ENCODE peak calls at places on chromosomes 1 and 21, in ten cellular contexts. E is G401; G is naive thymus-derived CD8-positive, alpha-beta T cell; N is myocyte; H is glutamatergic neuron; O is M059J; R is activated T-cell treated with anti-CD3 and anti-CD28 coated beads, Interleukin-2, amount 50 U/mL, for 4 hours; F is HCEC 1CT; Z is HTR-8/SVneo; D is mammary epithelial cell. P is an unnamed sample.

GRCh38 chr1:247118946-247119446 is 14.8 kb upstream of the ZNF669 start:
- DNase-seq in E (no peak), G (no peak), N (no peak), H (peak), O (peak), R (no peak), F (no peak), Z (peak), D (no peak), P (no peak)

GRCh38 chr21:45436371-45437040 is 31.5 kb downstream of the COL18A1 start:
- DNase-seq in E (no peak), G (no peak), N (no peak), H (no peak), O (no peak), R (no peak), F (no peak), Z (no peak), D (no peak), P (no peak)

GRCh38 chr1:13779930-13780329 is 79.9 kb downstream of the PRDM2 start:
- DNase-seq in E (no peak), G (no peak), N (peak), H (no peak), O (no peak), R (no peak), F (peak), Z (no peak), D (no peak), P (no peak)

GRCh38 chr1:22303816-22304215 is 147.8 kb upstream of the ZBTB40 start:
- DNase-seq in E (no peak), G (no peak), N (no peak), H (no peak), O (no peak), R (no peak), F (no peak), Z (no peak), D (no peak), P (no peak)

GRCh38 chr1:246170574-246171261 is 336.4 kb downstream of the SMYD3 start:
- DNase-seq in E (no peak), G (no peak), N (no peak), H (no peak), O (no peak), R (no peak), F (no peak), Z (no peak), D (no peak), P (no peak)

GRCh38 chr1:208201241-208201640 is 42.9 kb downstream of the PLXNA2 start:
- DNase-seq in E (no peak), G (no peak), N (peak), H (no peak), O (peak), R (no peak), F (peak), Z (peak), D (peak), P (no peak)

GRCh38 chr1:204650911-204651570 is 34.5 kb downstream of the LRRN2 start:
- DNase-seq in E (peak), G (no peak), N (no peak), H (no peak), O (no peak), R (no peak), F (no peak), Z (no peak), D (no peak), P (no peak)

GRCh38 chr21:42027804-42028753 is 17.9 kb upstream of the ZBTB21 start:
- DNase-seq in E (peak), G (no peak), N (no peak), H (no peak), O (no peak), R (no peak), F (no peak), Z (no peak), D (no peak), P (peak)

GRCh38 chr1:204130989-204131892 is 20.6 kb downstream of the ETNK2 start:
- DNase-seq in E (no peak), G (no peak), N (peak), H (no peak), O (peak), R (no peak), F (peak), Z (peak), D (peak), P (no peak)

GRCh38 chr1:231686384-231686783 is 59.8 kb downstream of the DISC1 start:
- DNase-seq in E (no peak), G (no peak), N (no peak), H (no peak), O (no peak), R (no peak), F (no peak), Z (no peak), D (no peak), P (no peak)

GRCh38 chr1:61087574-61087973 is 5.2 kb downstream of the NFIA start:
- DNase-seq in E (peak), G (no peak), N (no peak), H (no peak), O (no peak), R (no peak), F (no peak), Z (no peak), D (no peak), P (no peak)

GRCh38 chr1:154006136-154006535 is 15.6 kb downstream of the RPS27 start:
- DNase-seq in E (no peak), G (no peak), N (no peak), H (no peak), O (peak), R (no peak), F (peak), Z (no peak), D (no peak), P (no peak)

GRCh38 chr21:27362249-27362648 is 395.4 kb upstream of the ADAMTS5 start:
- DNase-seq in E (no peak), G (no peak), N (peak), H (no peak), O (peak), R (no peak), F (peak), Z (no peak), D (peak), P (no peak)

GRCh38 chr1:206490643-206491421 is 16.5 kb upstream of the RASSF5 start:
- DNase-seq in E (no peak), G (no peak), N (no peak), H (no peak), O (peak), R (no peak), F (no peak), Z (no peak), D (no peak), P (no peak)

GRCh38 chr1:156926175-156926574 is 5.7 kb downstream of the LRRC71 start:
- DNase-seq in E (peak), G (peak), N (peak), H (no peak), O (peak), R (no peak), F (peak), Z (peak), D (peak), P (no peak)

GRCh38 chr1:84442256-84442655 is 36.8 kb upstream of the RPF1 start:
- DNase-seq in E (peak), G (peak), N (peak), H (no peak), O (peak), R (no peak), F (peak), Z (peak), D (peak), P (no peak)

GRCh38 chr1:90504509-90504908 is 212.6 kb downstream of the BARHL2 start:
- DNase-seq in E (no peak), G (no peak), N (no peak), H (no peak), O (peak), R (no peak), F (no peak), Z (no peak), D (no peak), P (no peak)

GRCh38 chr1:88946845-88947244 is 45.6 kb downstream of the KYAT3 start:
- DNase-seq in E (no peak), G (no peak), N (no peak), H (no peak), O (no peak), R (no peak), F (no peak), Z (no peak), D (no peak), P (no peak)

GRCh38 chr1:230138561-230139239 is 71.7 kb downstream of the GALNT2 start:
- DNase-seq in E (no peak), G (no peak), N (no peak), H (no peak), O (no peak), R (no peak), F (no peak), Z (no peak), D (no peak), P (no peak)

GRCh38 chr1:212606042-212606733 is 2.4 kb upstream of the ATF3 start:
- DNase-seq in E (no peak), G (no peak), N (no peak), H (no peak), O (peak), R (no peak), F (no peak), Z (no peak), D (no peak), P (no peak)

GRCh38 chr1:38598118-38598517 is 261.5 kb downstream of the RRAGC start:
- DNase-seq in E (no peak), G (no peak), N (no peak), H (no peak), O (no peak), R (no peak), F (no peak), Z (no peak), D (no peak), P (no peak)

GRCh38 chr1:207316622-207317510 is 4.6 kb upstream of the CD55 start:
- DNase-seq in E (no peak), G (no peak), N (no peak), H (no peak), O (no peak), R (no peak), F (peak), Z (no peak), D (peak), P (no peak)

GRCh38 chr1:203607169-203607873 is 19.3 kb upstream of the ATP2B4 start:
- DNase-seq in E (no peak), G (peak), N (peak), H (no peak), O (peak), R (peak), F (peak), Z (peak), D (peak), P (peak)

GRCh38 chr1:93827633-93828436 is 51.2 kb downstream of the DNTTIP2 start:
- DNase-seq in E (no peak), G (no peak), N (no peak), H (no peak), O (peak), R (no peak), F (peak), Z (no peak), D (no peak), P (no peak)

GRCh38 chr21:44013380-44014088 is 1.4 kb downstream of the TRAPPC10 start:
- DNase-seq in E (peak), G (no peak), N (peak), H (no peak), O (peak), R (peak), F (peak), Z (no peak), D (peak), P (no peak)

GRCh38 chr1:235857756-235858155 is 8.9 kb downstream of the LYST start:
- DNase-seq in E (no peak), G (no peak), N (no peak), H (no peak), O (peak), R (no peak), F (peak), Z (no peak), D (peak), P (no peak)

GRCh38 chr21:26125433-26126167 is 45.0 kb downstream of the APP start:
- DNase-seq in E (no peak), G (no peak), N (no peak), H (no peak), O (no peak), R (no peak), F (no peak), Z (no peak), D (no peak), P (no peak)

GRCh38 chr1:234721476-234722266 is 111.7 kb upstream of the IRF2BP2 start:
- DNase-seq in E (peak), G (no peak), N (peak), H (no peak), O (peak), R (no peak), F (peak), Z (no peak), D (no peak), P (no peak)

GRCh38 chr1:172117800-172118199 is 276.5 kb downstream of the DNM3 start:
- DNase-seq in E (no peak), G (peak), N (no peak), H (no peak), O (peak), R (no peak), F (no peak), Z (no peak), D (peak), P (no peak)

GRCh38 chr1:147580200-147580557 is 38.9 kb downstream of the BCL9 start:
- DNase-seq in E (no peak), G (no peak), N (no peak), H (no peak), O (peak), R (no peak), F (peak), Z (peak), D (peak), P (no peak)

GRCh38 chr21:33644383-33645074 is 2.2 kb downstream of the ITSN1 start:
- DNase-seq in E (no peak), G (no peak), N (no peak), H (no peak), O (no peak), R (no peak), F (peak), Z (no peak), D (no peak), P (no peak)